ENCODE peak calls at places on chromosomes 4 and X, in eight cellular contexts. U, E, D, G, L, C, N and R are unnamed samples.

GRCh38 chr4:156829194-156829593 is 142.4 kb downstream of the PDGFC start:
- DNase-seq in U (no peak), E (no peak), D (peak; percentile 2), G (peak; percentile 30), L (peak; percentile 69), C (no peak), N (no peak), R (no peak)

GRCh38 chr4:113784497-113785254 is 23.1 kb upstream of the CAMK2D start:
- DNase-seq in U (no peak), E (no peak), D (no peak), G (peak; percentile 97), L (peak; percentile 99), C (no peak), N (peak; percentile 85), R (no peak)

GRCh38 chrX:107674480-107675364 is 46.4 kb downstream of the PRPS1 start:
- DNase-seq in U (no peak), E (peak; percentile 44), D (no peak), G (peak; percentile 36), L (peak; percentile 73), C (no peak), N (no peak), R (peak; percentile 91)

GRCh38 chr4:38189445-38189844 is 229.2 kb downstream of the PTTG2 start:
- DNase-seq in U (no peak), E (no peak), D (no peak), G (peak; percentile 96), L (peak; percentile 91), C (peak; percentile 13), N (peak; percentile 87), R (no peak)

GRCh38 chr4:40579983-40580382 is 49.7 kb downstream of the RBM47 start:
- DNase-seq in U (no peak), E (no peak), D (no peak), G (peak; percentile 89), L (peak; percentile 79), C (no peak), N (no peak), R (no peak)

GRCh38 chr4:119136541-119136940 is 909 bp downstream of the MYOZ2 start:
- DNase-seq in U (peak; percentile 18), E (no peak), D (no peak), G (no peak), L (peak; percentile 74), C (no peak), N (no peak), R (no peak)

GRCh38 chrX:139724626-139725025 is 16.7 kb upstream of the MCF2 start:
- DNase-seq in U (no peak), E (no peak), D (no peak), G (peak; percentile 13), L (peak; percentile 12), C (no peak), N (no peak), R (no peak)

GRCh38 chr4:6087669-6088068 is 69.4 kb upstream of the C4orf50 start:
- DNase-seq in U (peak; percentile 45), E (no peak), D (no peak), G (peak; percentile 18), L (peak; percentile 17), C (no peak), N (peak; percentile 70), R (peak; percentile 35)

GRCh38 chrX:26574208-26574607 is 358.2 kb downstream of the MAGEB5 start:
- DNase-seq in U (no peak), E (no peak), D (no peak), G (no peak), L (peak; percentile 34), C (no peak), N (peak; percentile 16), R (no peak)